ENCODE peak calls at places on chromosomes 7 and 10, in ten cellular contexts. A, U, G, H, B, F, W, P, J and L are unnamed samples.

GRCh38 chr7:6116216-6116615 is 85.0 kb downstream of the ANKRD61 start:
- DNase-seq in A (no peak), U (no peak), F (no peak), B (no peak), J (no peak), P (no peak), H (no peak), W (no peak), G (no peak), L (no peak)

GRCh38 chr10:95907454-95908253 is at the start of gene CC2D2B:
- DNase-seq in U (peak), A (peak), P (peak), G (peak), J (peak), B (peak), H (peak), F (peak), W (peak), L (peak)

GRCh38 chr7:84364708-84365107 is 170.1 kb upstream of the SEMA3A start:
- DNase-seq in F (no peak), U (peak), G (peak), B (no peak), P (peak), A (no peak), H (no peak), J (no peak), W (no peak), L (peak)

GRCh38 chr10:14736600-14737081 is 38.1 kb downstream of the FAM107B start:
- DNase-seq in B (no peak), W (no peak), A (no peak), H (no peak), G (peak), F (peak), P (peak), J (peak), U (no peak), L (peak)

GRCh38 chr7:12322903-12323300 is 80.8 kb downstream of the VWDE start:
- DNase-seq in A (no peak), U (no peak), P (no peak), G (no peak), W (no peak), J (no peak), B (no peak), F (no peak), H (no peak), L (no peak)

GRCh38 chr7:145082366-145083240 is 246.8 kb upstream of the TPK1 start:
- DNase-seq in W (peak), F (no peak), P (no peak), B (no peak), U (no peak), H (peak), G (no peak), A (no peak), J (no peak), L (no peak)

GRCh38 chr7:3259711-3260424 is 41.2 kb upstream of the SDK1 start:
- DNase-seq in J (no peak), P (peak), H (no peak), B (no peak), A (no peak), U (no peak), F (no peak), G (peak), W (no peak), L (no peak)

GRCh38 chr10:128867119-128867518 is 599.9 kb upstream of the MGMT start:
- DNase-seq in J (no peak), U (no peak), P (no peak), G (no peak), H (no peak), A (no peak), B (no peak), W (peak), F (no peak), L (no peak)

GRCh38 chr10:51358227-51358626 is 283.9 kb downstream of the PRKG1 start:
- DNase-seq in P (no peak), W (no peak), F (no peak), H (no peak), J (no peak), A (no peak), U (no peak), B (no peak), G (no peak), L (no peak)

GRCh38 chr10:61819208-61819607 is 82.3 kb upstream of the ARID5B start:
- DNase-seq in B (no peak), F (no peak), W (no peak), P (no peak), H (no peak), J (no peak), G (no peak), U (no peak), A (no peak), L (no peak)
- TF ChIP-seq CTCF in B (no peak), F (no peak), W (no peak), P (no peak), H (no peak), J (no peak), G (no peak), U (no peak), A (peak), L (no peak)

GRCh38 chr10:52566471-52567246 is 205.9 kb downstream of the MBL2 start:
- DNase-seq in A (peak), F (no peak), H (no peak), P (peak), B (no peak), W (no peak), U (peak), G (peak), J (peak), L (peak)
- TF ChIP-seq CTCF in A (peak), F (no peak), H (peak), P (peak), B (no peak), W (peak), U (peak), G (peak), J (peak), L (peak)

GRCh38 chr10:75722609-75723008 is 291.2 kb downstream of the LRMDA start:
- DNase-seq in H (no peak), A (no peak), B (no peak), P (no peak), G (no peak), J (no peak), U (no peak), W (no peak), F (no peak), L (no peak)

GRCh38 chr10:75712241-75712880 is 280.9 kb downstream of the LRMDA start:
- DNase-seq in J (no peak), A (no peak), W (peak), P (no peak), F (no peak), B (no peak), U (no peak), H (no peak), G (no peak), L (no peak)

GRCh38 chr10:75718996-75719395 is 287.6 kb downstream of the LRMDA start:
- DNase-seq in J (no peak), A (no peak), W (no peak), F (no peak), P (peak), G (peak), H (no peak), B (no peak), U (no peak), L (no peak)

GRCh38 chr10:75716506-75716905 is 285.1 kb downstream of the LRMDA start:
- DNase-seq in J (no peak), B (no peak), U (no peak), F (no peak), H (no peak), P (no peak), A (no peak), G (no peak), W (no peak), L (no peak)

DNA sequence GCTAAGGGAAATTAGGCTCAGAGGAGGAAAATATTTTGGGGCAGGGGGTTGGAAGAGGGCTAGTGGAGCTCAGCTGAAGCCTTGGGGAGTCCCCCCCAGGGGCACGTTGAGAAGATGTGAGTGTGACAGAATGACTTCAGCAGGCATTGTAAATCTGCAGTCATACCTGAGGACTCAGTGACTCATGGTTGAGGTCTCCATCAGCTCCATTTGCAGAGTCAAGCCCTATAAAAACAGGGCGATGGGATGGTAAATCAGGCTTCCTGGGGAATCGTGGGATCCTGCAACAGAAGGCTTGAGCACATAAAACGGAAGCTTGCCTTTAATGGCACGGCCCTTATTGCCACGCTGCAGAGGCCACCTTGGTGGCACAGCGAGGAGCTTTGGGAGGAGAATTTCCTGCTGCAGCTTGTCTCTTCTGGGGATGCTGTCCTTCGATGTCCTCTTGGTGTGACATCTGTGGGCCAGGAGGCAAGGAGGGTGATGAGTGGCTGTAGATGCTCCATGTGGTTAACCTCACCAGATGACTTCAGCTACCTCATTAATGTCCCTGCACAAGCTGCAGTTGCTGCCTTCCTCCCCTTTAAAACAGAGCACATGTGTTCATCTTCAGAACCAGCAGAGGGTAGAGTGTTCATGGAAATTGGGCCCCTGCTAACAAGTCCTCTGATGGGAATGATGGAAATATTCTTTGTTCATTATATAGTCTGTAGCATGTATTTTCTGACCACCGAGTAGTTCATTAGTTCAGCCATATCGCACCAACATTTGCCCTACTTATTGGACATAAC is 285.9 kb downstream of the LRMDA start:
- DNase-seq in J (no peak), W (no peak), U (no peak), B (no peak), G (peak), H (no peak), P (peak), A (no peak), F (no peak), L (no peak)
- TF ChIP-seq CTCF in J (no peak), W (no peak), U (peak), B (no peak), G (no peak), H (no peak), P (peak), A (no peak), F (peak), L (no peak)

DNA sequence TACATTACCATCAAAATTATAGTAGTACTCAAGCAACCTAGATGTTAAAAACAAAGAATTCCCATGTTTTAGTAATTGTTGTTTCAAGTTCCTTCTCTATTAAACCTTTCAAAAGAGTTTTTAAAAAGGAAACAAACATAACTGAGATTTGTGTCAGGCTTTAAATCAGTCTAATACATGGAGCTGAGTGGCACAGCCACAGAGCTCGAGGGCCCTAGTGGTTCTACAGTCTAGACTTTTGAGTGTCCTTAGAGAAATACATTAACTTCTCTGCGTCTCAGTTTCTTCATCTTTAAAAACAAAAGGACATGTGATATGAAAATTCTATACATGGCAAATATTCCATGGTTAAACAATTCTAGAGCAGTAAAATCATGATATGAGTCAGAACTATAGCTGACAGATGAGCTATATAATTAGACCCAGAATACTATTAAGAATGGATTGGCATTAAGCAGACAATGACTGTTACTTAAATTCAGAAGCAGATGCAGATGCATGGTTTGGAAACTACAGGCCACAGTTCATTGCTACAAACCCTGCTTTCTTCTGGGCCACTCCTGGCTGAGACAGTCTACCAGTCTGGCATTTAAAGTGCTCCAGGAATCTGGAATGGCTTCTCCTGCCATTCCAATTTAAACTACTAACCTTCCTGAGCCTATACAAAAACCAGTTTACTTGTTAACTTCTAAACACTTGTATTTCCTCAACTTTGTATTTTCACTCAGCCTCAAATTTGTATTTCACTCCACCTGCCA is 77.4 kb downstream of the EPC1 start:
- DNase-seq in G (no peak), U (no peak), W (no peak), H (no peak), A (no peak), B (no peak), P (no peak), F (no peak), J (no peak), L (no peak)
- TF ChIP-seq CTCF in G (no peak), U (no peak), W (no peak), H (no peak), A (no peak), B (no peak), P (no peak), F (no peak), J (no peak), L (no peak)

DNA sequence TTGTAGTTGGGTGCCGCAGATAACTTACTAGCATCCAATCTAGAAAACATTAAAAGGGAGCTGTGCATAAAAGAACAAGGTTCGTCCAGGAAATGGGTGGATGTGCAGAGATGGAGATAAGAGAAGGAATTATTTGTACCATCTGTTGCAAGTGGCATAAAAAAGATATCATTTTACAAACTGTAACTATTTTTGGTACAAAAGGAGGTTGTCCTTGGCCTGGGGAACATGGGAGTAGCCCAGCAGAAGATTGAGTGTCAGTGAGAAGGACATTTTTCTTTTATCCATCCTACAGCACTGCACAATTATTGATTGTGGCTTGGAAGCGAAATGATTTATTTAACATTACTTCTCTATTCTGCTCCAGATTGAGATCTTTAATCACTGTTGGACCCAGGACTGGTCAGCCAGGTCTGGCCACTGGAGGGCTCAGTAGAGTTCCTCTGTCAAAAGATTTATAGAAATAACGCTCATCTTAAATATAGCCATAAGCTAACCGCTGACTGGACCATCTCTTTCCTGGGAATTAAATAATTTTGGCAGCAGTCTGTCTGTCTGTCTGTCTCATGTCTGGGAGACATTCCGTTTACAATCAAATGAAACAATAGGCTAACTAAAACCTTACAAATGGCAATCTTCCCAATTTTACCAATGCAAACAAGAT is 254.1 kb downstream of the KIAA1217 start:
- DNase-seq in G (no peak), J (no peak), W (no peak), F (no peak), A (no peak), P (peak), H (no peak), B (no peak), U (no peak), L (no peak)
- TF ChIP-seq CTCF in G (peak), J (peak), W (no peak), F (no peak), A (no peak), P (peak), H (peak), B (no peak), U (peak), L (peak)

DNA sequence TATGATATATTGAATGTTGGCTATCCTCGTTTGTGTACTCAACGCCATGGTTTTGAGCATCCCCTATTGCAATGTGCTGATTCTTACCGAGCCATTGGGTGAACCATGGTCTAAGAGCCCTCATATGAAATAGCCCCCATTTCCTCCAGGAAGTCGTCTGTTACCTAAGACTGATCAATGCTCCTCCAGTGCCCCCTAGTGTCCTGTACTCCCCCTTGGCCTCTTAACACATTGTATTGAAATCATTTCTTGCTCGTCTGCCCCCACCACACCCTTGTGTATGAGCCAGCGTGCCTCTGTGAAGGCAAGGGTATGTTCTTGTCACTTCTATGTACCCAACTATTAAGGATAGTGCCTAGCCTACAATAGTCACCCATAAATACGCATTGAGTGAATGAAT is 11.2 kb upstream of the SLC35B4 start:
- DNase-seq in P (peak), G (peak), J (peak), A (peak), B (peak), H (peak), U (peak), F (peak), W (peak), L (peak)
- TF ChIP-seq CTCF in P (peak), G (peak), J (peak), A (peak), B (no peak), H (peak), U (peak), F (peak), W (peak), L (peak)